ENCODE peak calls at places on chromosomes 13 and 19, in six cellular contexts. G is IMR-90, P is H1, R is neuronal stem cell, J is mesendoderm, A is mesenchymal stem cell. K is an unnamed sample.
A peak's percentile ranks its signal among the peaks of the same experiment; 100 is the strongest.

GRCh38 chr13:33285420-33286124 is at the start of gene STARD13:
- DNase-seq in G (peak; percentile 98), P (peak; percentile 89), R (peak; percentile 78), J (peak; percentile 98), A (peak; percentile 98), K (peak; percentile 95)

GRCh38 chr19:4635763-4636135 is 3.6 kb upstream of the TNFAIP8L1 start:
- DNase-seq in G (no peak), P (no peak), R (no peak), J (no peak), A (no peak), K (no peak)

GRCh38 chr13:24747248-24748151 is 16.5 kb upstream of the RNF17 start:
- DNase-seq in G (no peak), P (peak; percentile 70), R (peak; percentile 17), J (peak; percentile 36), A (peak; percentile 35), K (peak; percentile 52)

GRCh38 chr13:21837841-21838551 is 167.1 kb downstream of the FGF9 start:
- DNase-seq in G (peak; percentile 37), P (no peak), R (no peak), J (peak; percentile 74), A (no peak), K (no peak)

GRCh38 chr19:32895384-32895783 is 25.8 kb upstream of the SLC7A9 start:
- DNase-seq in G (no peak), P (no peak), R (no peak), J (no peak), A (no peak), K (no peak)

GRCh38 chr13:102571075-102571474 is 25.7 kb upstream of the TPP2 start:
- DNase-seq in G (no peak), P (no peak), R (no peak), J (peak; percentile 47), A (no peak), K (peak; percentile 46)

GRCh38 chr19:48444129-48444932 is 1.5 kb upstream of the GRWD1 start:
- DNase-seq in G (no peak), P (no peak), R (no peak), J (no peak), A (no peak), K (peak; percentile 41)

GRCh38 chr19:2122251-2122650 is 25.5 kb downstream of the IZUMO4 start:
- DNase-seq in G (no peak), P (no peak), R (no peak), J (no peak), A (no peak), K (no peak)

GRCh38 chr13:111344471-111345191 is 24.2 kb downstream of the TEX29 start:
- DNase-seq in G (peak; percentile 92), P (peak; percentile 70), R (peak; percentile 71), J (peak; percentile 94), A (peak; percentile 66), K (peak; percentile 95)

GRCh38 chr13:51047434-51048165 is 63.5 kb downstream of the C13orf42 start:
- DNase-seq in G (no peak), P (peak; percentile 7), R (no peak), J (no peak), A (no peak), K (no peak)

GRCh38 chr13:44760434-44760833 is 184.3 kb upstream of the TSC22D1 start:
- DNase-seq in G (no peak), P (no peak), R (no peak), J (no peak), A (no peak), K (no peak)

GRCh38 chr19:16301999-16302694 is 22.5 kb upstream of the KLF2 start:
- DNase-seq in G (peak; percentile 54), P (no peak), R (no peak), J (no peak), A (no peak), K (no peak)

GRCh38 chr13:76778906-76779305 is 107.3 kb downstream of the KCTD12 start:
- DNase-seq in G (no peak), P (no peak), R (no peak), J (no peak), A (no peak), K (no peak)

GRCh38 chr13:20492641-20493040 is 33.0 kb downstream of the CRYL1 start:
- DNase-seq in G (peak; percentile 65), P (peak; percentile 58), R (no peak), J (peak; percentile 55), A (peak; percentile 26), K (peak; percentile 54)

GRCh38 chr19:1183543-1184172 is 9.6 kb upstream of the SBNO2 start:
- DNase-seq in G (peak; percentile 25), P (no peak), R (no peak), J (peak; percentile 92), A (peak; percentile 74), K (peak; percentile 70)

DNA sequence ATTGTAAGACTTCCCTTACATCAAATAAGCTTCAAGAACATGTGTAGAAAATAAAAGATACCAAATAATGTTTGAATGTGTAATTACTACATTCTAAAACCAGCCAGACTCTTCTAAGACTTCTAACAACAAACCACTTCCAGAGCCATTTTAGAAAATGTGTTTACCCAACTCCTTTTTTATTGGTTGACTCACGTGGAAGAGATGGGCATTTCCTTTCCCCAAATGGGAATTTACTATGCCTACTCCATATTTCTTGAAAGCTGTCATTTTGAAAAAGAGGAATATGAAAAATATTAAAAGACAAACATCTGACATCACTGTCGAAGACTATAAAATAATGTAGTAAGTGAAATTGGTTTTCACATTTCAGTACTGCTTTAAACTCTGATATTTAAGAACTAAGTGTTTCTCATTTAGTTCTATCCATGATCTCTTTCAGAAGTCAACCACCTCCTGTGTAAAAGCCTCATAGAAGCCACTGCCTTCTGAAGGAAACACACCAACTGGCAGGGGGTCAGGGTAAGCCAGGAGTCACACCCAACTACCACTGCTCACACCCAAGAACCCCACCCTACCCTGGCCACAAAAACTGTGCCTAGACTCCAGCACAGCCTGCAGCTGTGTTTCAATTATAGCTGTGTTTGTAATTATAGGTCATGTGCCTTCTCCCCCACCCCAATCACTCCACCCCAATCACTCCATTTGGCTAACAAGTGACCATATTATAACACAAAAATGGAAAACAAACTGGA is 86.8 kb downstream of the UBL3 start:
- DNase-seq in G (no peak), P (no peak), R (no peak), J (no peak), A (no peak), K (no peak)
- H3K79me1 ChIP-seq in G (peaks cover 3% of the 10 kb centered on the region), P (no peaks in the 10 kb centered on the region), R (no peaks in the 10 kb centered on the region), J (no peaks in the 10 kb centered on the region), A (no peaks in the 10 kb centered on the region), K (no peaks in the 10 kb centered on the region)

GRCh38 chr13:100870898-100871297 is 196.3 kb upstream of the TMTC4 start:
- DNase-seq in G (no peak), P (no peak), R (no peak), J (peak; percentile 30), A (peak; percentile 12), K (no peak)
- H4K8ac ChIP-seq in G (no peak overlapping the region), P (no peak overlapping the region), R (no peak overlapping the region), J (no peak overlapping the region), A (no peak overlapping the region), K (no peak overlapping the region)

GRCh38 chr19:44705502-44706010 is 6.6 kb downstream of the CEACAM16 start:
- DNase-seq in G (no peak), P (no peak), R (no peak), J (no peak), A (no peak), K (no peak)
- H3K79me1 ChIP-seq in G (no peaks in the 10 kb centered on the region), P (no peaks in the 10 kb centered on the region), R (no peaks in the 10 kb centered on the region), J (no peaks in the 10 kb centered on the region), A (no peaks in the 10 kb centered on the region), K (no peaks in the 10 kb centered on the region)

DNA sequence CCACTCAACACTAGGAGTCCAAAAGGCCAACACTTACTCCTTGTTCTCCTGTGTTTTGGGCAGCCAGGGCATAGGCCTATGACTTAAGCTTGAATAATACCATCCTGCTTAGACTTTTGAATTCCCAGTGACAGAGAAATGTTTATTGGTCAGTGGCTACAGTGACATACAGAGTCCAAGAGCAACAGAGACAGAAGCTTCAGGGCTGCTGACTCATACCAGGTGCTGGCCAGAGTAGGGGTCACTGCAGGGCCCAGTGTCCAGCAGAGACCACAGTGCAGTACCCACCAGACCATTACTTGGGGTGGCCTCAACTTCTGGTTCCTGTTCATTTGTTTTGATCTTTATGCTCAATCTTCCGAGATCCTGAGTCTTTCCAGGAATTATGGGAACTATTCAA is 6.0 kb upstream of the FREM2 start:
- DNase-seq in G (no peak), P (no peak), R (no peak), J (no peak), A (peak; percentile 11), K (no peak)
- H4K8ac ChIP-seq in G (no peak overlapping the region), P (no peak overlapping the region), R (no peak overlapping the region), J (no peak overlapping the region), A (no peak overlapping the region), K (no peak overlapping the region)

DNA sequence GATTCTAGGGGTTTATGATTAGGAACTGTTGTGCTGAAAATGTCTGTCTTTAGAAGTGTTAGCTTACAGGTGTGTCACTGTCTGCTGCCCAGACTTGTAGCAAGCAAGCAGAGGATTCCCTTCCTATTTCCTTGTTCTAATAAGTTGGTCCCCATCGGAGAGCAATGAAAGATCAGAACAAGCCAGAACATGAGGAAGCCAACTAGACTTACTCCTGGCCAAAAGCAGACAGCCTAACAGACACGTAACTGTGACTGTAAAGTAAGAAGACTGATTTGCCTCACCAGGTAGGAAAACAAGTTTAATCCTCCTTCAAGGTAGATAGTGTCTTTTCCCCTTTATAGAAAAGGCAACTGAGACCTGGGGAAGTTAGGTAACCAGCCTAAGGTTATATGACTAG is 12.5 kb downstream of the POLR1D start:
- DNase-seq in G (no peak), P (no peak), R (no peak), J (no peak), A (no peak), K (no peak)
- H3K79me1 ChIP-seq in G (peaks cover 43% of the 10 kb centered on the region), P (peaks cover 9% of the 10 kb centered on the region), R (peaks cover 6% of the 10 kb centered on the region), J (peaks cover 17% of the 10 kb centered on the region), A (peaks cover 19% of the 10 kb centered on the region), K (no peaks in the 10 kb centered on the region)